ENCODE peak calls at places on chromosomes 5 and 9, in four cellular contexts. One of them, this sample, is unnamed.

GRCh38 chr5:159775890-159776289 is 140.4 kb upstream of the ADRA1B start:
- DNase-seq in MM.1S: no peak
- DNase-seq in Peyer's patch: no peak
- DNase-seq in uterus: no peak
- DNase-seq in this sample: no peak

GRCh38 chr9:17859228-17859627 is 280.4 kb downstream of the SH3GL2 start:
- DNase-seq in MM.1S: no peak
- DNase-seq in Peyer's patch: no peak
- DNase-seq in uterus: no peak
- DNase-seq in this sample: no peak

GRCh38 chr5:176609724-176610429 is at the start of gene GPRIN1:
- DNase-seq in MM.1S: peak; percentile 74
- DNase-seq in Peyer's patch: peak; percentile 60
- DNase-seq in uterus: no peak
- DNase-seq in this sample: peak; percentile 49

GRCh38 chr9:134676886-134677285 is 35.3 kb downstream of the COL5A1 start:
- DNase-seq in MM.1S: no peak
- DNase-seq in Peyer's patch: no peak
- DNase-seq in uterus: no peak
- DNase-seq in this sample: no peak

GRCh38 chr5:78607864-78608263 is 40.7 kb downstream of the LHFPL2 start:
- DNase-seq in MM.1S: no peak
- DNase-seq in Peyer's patch: no peak
- DNase-seq in uterus: no peak
- DNase-seq in this sample: no peak

GRCh38 chr5:82884821-82885471 is 192.2 kb downstream of the TMEM167A start:
- DNase-seq in MM.1S: no peak
- DNase-seq in Peyer's patch: no peak
- DNase-seq in uterus: no peak
- DNase-seq in this sample: no peak

GRCh38 chr5:75057551-75057950 is 5.2 kb upstream of the GCNT4 start:
- DNase-seq in MM.1S: no peak
- DNase-seq in Peyer's patch: no peak
- DNase-seq in uterus: no peak
- DNase-seq in this sample: no peak

GRCh38 chr9:127785023-127785932 is 556 bp upstream of the CDK9 start:
- DNase-seq in MM.1S: peak; percentile 84
- DNase-seq in Peyer's patch: peak; percentile 94
- DNase-seq in uterus: peak; percentile 92
- DNase-seq in this sample: peak; percentile 93

GRCh38 chr5:132052520-132052919 is 7.9 kb upstream of the IL3 start:
- DNase-seq in MM.1S: no peak
- DNase-seq in Peyer's patch: peak; percentile 39
- DNase-seq in uterus: no peak
- DNase-seq in this sample: no peak

GRCh38 chr9:121954477-121955175 is 138.5 kb downstream of the TTLL11 start:
- DNase-seq in MM.1S: no peak
- DNase-seq in Peyer's patch: no peak
- DNase-seq in uterus: peak; percentile 77
- DNase-seq in this sample: no peak

GRCh38 chr9:83620841-83621636 is 1.9 kb upstream of the IDNK start:
- DNase-seq in MM.1S: peak; percentile 46
- DNase-seq in Peyer's patch: peak; percentile 72
- DNase-seq in uterus: no peak
- DNase-seq in this sample: peak; percentile 49

GRCh38 chr9:134329886-134330285 is 3.6 kb downstream of the RXRA start:
- DNase-seq in MM.1S: no peak
- DNase-seq in Peyer's patch: peak; percentile 71
- DNase-seq in uterus: no peak
- DNase-seq in this sample: peak; percentile 71

GRCh38 chr5:66888613-66889012 is 292.4 kb downstream of the MAST4 start:
- DNase-seq in MM.1S: no peak
- DNase-seq in Peyer's patch: no peak
- DNase-seq in uterus: no peak
- DNase-seq in this sample: no peak

GRCh38 chr9:11159318-11159862 is 546.6 kb upstream of the PTPRD start:
- DNase-seq in MM.1S: no peak
- DNase-seq in Peyer's patch: no peak
- DNase-seq in uterus: no peak
- DNase-seq in this sample: no peak

DNA sequence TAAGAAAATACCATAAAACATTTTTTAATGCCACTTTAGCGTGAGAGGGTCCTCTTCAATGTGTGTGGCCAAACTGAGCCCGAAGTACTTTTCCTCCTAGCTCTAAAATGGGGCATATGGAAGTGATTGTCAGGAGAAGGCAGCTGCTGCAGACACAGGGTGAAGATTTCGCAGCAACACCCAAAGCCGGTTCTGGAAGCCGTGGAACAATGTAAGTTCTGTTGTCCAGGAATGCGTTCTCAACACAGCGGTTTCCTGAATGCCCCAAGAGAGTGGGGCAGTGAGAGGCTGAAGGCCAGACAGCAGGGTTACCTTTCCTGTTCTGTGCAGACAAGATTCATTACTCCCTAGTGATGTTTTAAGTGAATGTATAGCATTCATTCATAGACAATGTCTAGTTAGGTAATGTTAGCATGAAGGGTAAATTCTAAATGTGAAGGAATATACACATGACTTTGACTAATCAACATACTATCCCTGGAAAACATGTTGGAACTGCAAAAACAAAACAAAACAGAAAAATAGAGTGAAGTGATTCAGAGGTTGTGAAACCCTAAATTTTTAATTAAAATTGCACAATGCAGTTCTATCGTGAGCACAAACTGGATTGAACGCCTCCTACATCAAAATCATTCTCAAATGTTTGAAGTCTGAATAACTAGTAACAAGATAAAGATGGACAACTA is 197.0 kb upstream of the SEMA6A start:
- DNase-seq in MM.1S: no peak
- DNase-seq in Peyer's patch: no peak
- DNase-seq in uterus: no peak
- DNase-seq in this sample: no peak
- H3K4me3 ChIP-seq in MM.1S: no peak overlapping the region
- H3K4me3 ChIP-seq in Peyer's patch: no peak overlapping the region
- H3K4me3 ChIP-seq in uterus: no peak overlapping the region
- H3K4me3 ChIP-seq in this sample: no peak overlapping the region

DNA sequence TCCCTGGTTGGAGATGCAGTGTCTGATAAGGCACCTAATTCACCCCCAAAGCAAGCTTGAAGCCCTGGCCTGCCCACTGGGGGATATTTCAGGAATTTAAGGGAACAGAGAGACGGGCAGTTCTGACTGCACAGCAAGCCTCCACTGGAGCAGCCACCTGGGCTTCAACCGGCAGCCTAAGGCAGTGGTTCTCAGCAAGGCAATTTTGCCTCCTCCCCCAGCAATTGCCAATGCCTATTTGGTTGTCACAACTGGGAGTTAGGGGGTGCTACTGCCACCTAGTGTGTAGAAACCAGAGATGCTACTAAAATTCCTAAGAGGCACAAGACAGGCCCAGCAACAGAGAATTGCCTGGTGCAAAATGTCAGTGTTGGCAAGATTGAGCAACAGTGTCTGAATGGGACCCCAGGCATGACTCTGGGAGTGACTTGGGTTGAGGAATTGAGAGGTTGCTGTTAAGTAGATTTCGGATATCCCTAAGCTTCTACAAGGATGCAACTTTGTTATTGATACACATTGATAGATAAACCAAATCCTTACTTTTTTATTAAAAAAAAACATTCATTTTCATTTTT is 58.7 kb upstream of the CTSL start:
- DNase-seq in MM.1S: peak; percentile 28
- DNase-seq in Peyer's patch: no peak
- DNase-seq in uterus: no peak
- DNase-seq in this sample: no peak
- TF ChIP-seq CTCF in MM.1S: peak; percentile 41
- TF ChIP-seq CTCF in Peyer's patch: peak; percentile 44
- TF ChIP-seq CTCF in uterus: no peak
- TF ChIP-seq CTCF in this sample: no peak

DNA sequence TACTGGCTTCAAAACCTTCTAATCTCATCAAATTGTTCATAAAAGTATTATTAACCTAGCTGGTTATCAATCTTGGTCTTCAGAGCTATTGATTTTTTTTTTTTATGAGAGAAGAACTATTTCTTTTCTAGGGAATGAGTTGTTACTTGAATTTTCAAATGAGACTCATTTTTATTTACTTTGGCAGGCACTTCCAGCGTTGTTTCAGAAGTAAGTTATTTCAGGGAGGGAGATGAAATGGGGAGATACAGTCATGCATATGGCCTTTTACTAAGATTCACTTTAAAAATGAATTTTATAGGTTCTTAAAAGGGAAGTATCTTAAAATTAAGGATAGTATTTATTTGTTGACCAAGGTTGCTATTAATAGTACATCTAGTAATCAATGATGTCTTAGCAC is 129.6 kb downstream of the IZUMO3 start:
- DNase-seq in MM.1S: no peak
- DNase-seq in Peyer's patch: no peak
- DNase-seq in uterus: no peak
- DNase-seq in this sample: no peak
- H3K9me3 ChIP-seq in MM.1S: no peaks in the 10 kb centered on the region
- H3K9me3 ChIP-seq in Peyer's patch: no peaks in the 10 kb centered on the region
- H3K9me3 ChIP-seq in uterus: no peaks in the 10 kb centered on the region
- H3K9me3 ChIP-seq in this sample: peaks cover 2% of the 10 kb centered on the region

GRCh38 chr5:126023894-126024575 is 399.2 kb upstream of the GRAMD2B start:
- DNase-seq in MM.1S: no peak
- DNase-seq in Peyer's patch: no peak
- DNase-seq in uterus: no peak
- DNase-seq in this sample: no peak
- H3K4me3 ChIP-seq in MM.1S: no peak overlapping the region
- H3K4me3 ChIP-seq in Peyer's patch: no peak overlapping the region
- H3K4me3 ChIP-seq in uterus: no peak overlapping the region
- H3K4me3 ChIP-seq in this sample: no peak overlapping the region

GRCh38 chr5:59538080-59538479 is 355.4 kb downstream of the PDE4D start:
- DNase-seq in MM.1S: no peak
- DNase-seq in Peyer's patch: no peak
- DNase-seq in uterus: no peak
- DNase-seq in this sample: no peak
- TF ChIP-seq CTCF in MM.1S: no peak
- TF ChIP-seq CTCF in Peyer's patch: no peak
- TF ChIP-seq CTCF in uterus: no peak
- TF ChIP-seq CTCF in this sample: no peak

DNA sequence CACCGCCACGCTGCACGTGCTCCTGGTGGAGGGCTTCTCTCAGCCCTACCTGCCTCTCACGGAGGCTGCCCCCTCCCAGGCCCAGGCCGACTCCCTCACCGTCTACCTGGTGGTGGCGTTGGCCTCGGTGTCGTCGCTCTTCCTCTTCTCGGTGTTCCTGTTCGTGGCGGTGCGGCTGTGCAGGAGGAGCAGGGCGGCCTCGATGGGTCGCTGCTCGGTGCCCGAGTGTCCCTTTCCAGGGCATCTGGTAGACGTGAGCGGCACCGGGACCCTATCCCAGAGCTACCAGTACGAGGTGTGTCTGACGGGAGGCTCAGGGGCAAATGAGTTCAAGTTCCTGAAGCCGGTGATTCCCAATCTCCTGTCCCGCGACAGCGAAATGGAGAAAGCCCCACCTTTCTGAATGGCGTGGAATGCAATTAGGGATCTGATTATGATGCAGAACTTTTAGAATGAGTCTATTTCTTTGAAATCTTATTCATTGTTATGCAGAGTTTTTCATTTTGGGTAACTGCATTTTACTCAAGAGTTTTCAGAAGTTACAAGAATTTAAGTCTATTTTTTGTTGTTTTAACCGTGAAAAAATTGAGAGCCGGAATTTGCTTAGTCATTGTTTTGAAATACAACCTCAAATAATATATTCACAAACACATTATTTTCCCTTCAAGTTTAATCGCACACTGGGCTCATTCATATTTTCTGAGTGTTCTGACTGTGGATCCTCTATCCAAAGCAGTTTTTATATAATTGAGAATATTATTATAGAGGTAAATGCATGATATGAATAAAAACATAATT is 8.5 kb upstream of the PCDHB15 start:
- DNase-seq in MM.1S: no peak
- DNase-seq in Peyer's patch: no peak
- DNase-seq in uterus: no peak
- DNase-seq in this sample: no peak
- H3K9me3 ChIP-seq in MM.1S: peaks cover 3% of the 10 kb centered on the region
- H3K9me3 ChIP-seq in Peyer's patch: peaks cover under 1% of the 10 kb centered on the region
- H3K9me3 ChIP-seq in uterus: no peaks in the 10 kb centered on the region
- H3K9me3 ChIP-seq in this sample: peaks cover 98% of the 10 kb centered on the region